ENCODE peak calls at places on chromosomes 12 and 14, in five cellular contexts. One of them, this sample, is unnamed.

GRCh38 chr12:4910502-4911315 is 1.0 kb downstream of the KCNA1 start:
- DNase-seq in PC-3: no peak
- DNase-seq in naive thymus-derived CD4-positive, alpha-beta T cell: no peak
- DNase-seq in GM06990: peak
- DNase-seq in right cardiac atrium: no peak
- DNase-seq in this sample: no peak

GRCh38 chr12:64946132-64946829 is 121.8 kb downstream of the TBC1D30 start:
- DNase-seq in PC-3: no peak
- DNase-seq in naive thymus-derived CD4-positive, alpha-beta T cell: no peak
- DNase-seq in GM06990: no peak
- DNase-seq in right cardiac atrium: peak
- DNase-seq in this sample: peak

GRCh38 chr12:1161197-1161596 is 170.2 kb downstream of the ERC1 start:
- DNase-seq in PC-3: no peak
- DNase-seq in naive thymus-derived CD4-positive, alpha-beta T cell: no peak
- DNase-seq in GM06990: no peak
- DNase-seq in right cardiac atrium: no peak
- DNase-seq in this sample: no peak

GRCh38 chr12:66049538-66050282 is 80.8 kb downstream of the LLPH start:
- DNase-seq in PC-3: peak
- DNase-seq in naive thymus-derived CD4-positive, alpha-beta T cell: no peak
- DNase-seq in GM06990: no peak
- DNase-seq in right cardiac atrium: no peak
- DNase-seq in this sample: no peak

GRCh38 chr12:53071591-53072551 is 7.3 kb downstream of the SPRYD3 start:
- DNase-seq in PC-3: no peak
- DNase-seq in naive thymus-derived CD4-positive, alpha-beta T cell: no peak
- DNase-seq in GM06990: no peak
- DNase-seq in right cardiac atrium: peak
- DNase-seq in this sample: peak

GRCh38 chr14:74952697-74953484 is 2.5 kb downstream of the PGF start:
- DNase-seq in PC-3: no peak
- DNase-seq in naive thymus-derived CD4-positive, alpha-beta T cell: no peak
- DNase-seq in GM06990: no peak
- DNase-seq in right cardiac atrium: no peak
- DNase-seq in this sample: peak

GRCh38 chr14:79091381-79091963 is 921.3 kb downstream of the NRXN3 start:
- DNase-seq in PC-3: no peak
- DNase-seq in naive thymus-derived CD4-positive, alpha-beta T cell: no peak
- DNase-seq in GM06990: no peak
- DNase-seq in right cardiac atrium: no peak
- DNase-seq in this sample: no peak

GRCh38 chr12:111270773-111271172 is 98.1 kb downstream of the PHETA1 start:
- DNase-seq in PC-3: peak
- DNase-seq in naive thymus-derived CD4-positive, alpha-beta T cell: no peak
- DNase-seq in GM06990: no peak
- DNase-seq in right cardiac atrium: no peak
- DNase-seq in this sample: no peak

GRCh38 chr12:38585090-38585489 is 268.5 kb downstream of the ALG10B start:
- DNase-seq in PC-3: peak
- DNase-seq in naive thymus-derived CD4-positive, alpha-beta T cell: no peak
- DNase-seq in GM06990: no peak
- DNase-seq in right cardiac atrium: no peak
- DNase-seq in this sample: no peak

GRCh38 chr12:110699591-110700445 is 10.9 kb upstream of the HVCN1 start:
- DNase-seq in PC-3: no peak
- DNase-seq in naive thymus-derived CD4-positive, alpha-beta T cell: no peak
- DNase-seq in GM06990: no peak
- DNase-seq in right cardiac atrium: no peak
- DNase-seq in this sample: no peak

GRCh38 chr12:89977356-89978185 is 268.9 kb upstream of the ATP2B1 start:
- DNase-seq in PC-3: peak
- DNase-seq in naive thymus-derived CD4-positive, alpha-beta T cell: no peak
- DNase-seq in GM06990: no peak
- DNase-seq in right cardiac atrium: no peak
- DNase-seq in this sample: no peak

GRCh38 chr14:22497144-22497423 is 91.9 kb downstream of the DAD1 start:
- DNase-seq in PC-3: no peak
- DNase-seq in naive thymus-derived CD4-positive, alpha-beta T cell: no peak
- DNase-seq in GM06990: no peak
- DNase-seq in right cardiac atrium: no peak
- DNase-seq in this sample: no peak

GRCh38 chr14:22500525-22500924 is 88.5 kb downstream of the DAD1 start:
- DNase-seq in PC-3: no peak
- DNase-seq in naive thymus-derived CD4-positive, alpha-beta T cell: no peak
- DNase-seq in GM06990: no peak
- DNase-seq in right cardiac atrium: no peak
- DNase-seq in this sample: no peak

GRCh38 chr14:22494486-22495135 is 94.4 kb downstream of the DAD1 start:
- DNase-seq in PC-3: no peak
- DNase-seq in naive thymus-derived CD4-positive, alpha-beta T cell: no peak
- DNase-seq in GM06990: no peak
- DNase-seq in right cardiac atrium: no peak
- DNase-seq in this sample: no peak

GRCh38 chr14:22500954-22501353 is 88.1 kb downstream of the DAD1 start:
- DNase-seq in PC-3: no peak
- DNase-seq in naive thymus-derived CD4-positive, alpha-beta T cell: no peak
- DNase-seq in GM06990: no peak
- DNase-seq in right cardiac atrium: no peak
- DNase-seq in this sample: no peak

GRCh38 chr14:22497671-22498093 is 91.3 kb downstream of the DAD1 start:
- DNase-seq in PC-3: no peak
- DNase-seq in naive thymus-derived CD4-positive, alpha-beta T cell: no peak
- DNase-seq in GM06990: no peak
- DNase-seq in right cardiac atrium: no peak
- DNase-seq in this sample: no peak
- H3K4me3 ChIP-seq in PC-3: no peak
- H3K4me3 ChIP-seq in naive thymus-derived CD4-positive, alpha-beta T cell: peak
- H3K4me3 ChIP-seq in GM06990: no peak
- H3K4me3 ChIP-seq in right cardiac atrium: no peak
- H3K4me3 ChIP-seq in this sample: no peak

DNA sequence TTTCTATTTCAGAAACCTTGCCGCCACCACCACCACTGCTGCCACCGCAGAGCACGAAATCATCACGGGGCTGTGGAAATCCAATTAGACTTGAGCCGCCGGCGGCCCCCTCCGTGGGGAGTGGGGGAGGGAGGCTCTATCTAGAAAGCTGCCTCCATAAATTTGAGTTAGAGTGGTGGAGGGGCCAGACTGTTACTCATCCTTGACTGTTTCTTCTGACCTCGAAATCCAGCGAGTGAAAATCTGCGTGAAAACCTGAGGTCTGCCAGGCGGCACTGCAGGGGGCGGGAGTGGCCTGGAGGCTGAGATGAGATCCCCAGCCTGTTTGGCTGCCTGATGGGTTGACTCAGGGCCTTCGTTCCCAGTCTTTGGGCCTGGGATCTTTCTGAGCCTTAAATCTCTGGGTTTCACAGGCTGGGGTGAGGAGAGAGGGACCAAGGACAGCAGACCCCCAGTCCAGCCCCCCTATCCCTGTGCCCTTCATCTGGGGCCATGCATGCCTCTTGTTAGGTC is 29.9 kb downstream of the TSPAN9 start:
- DNase-seq in PC-3: no peak
- DNase-seq in naive thymus-derived CD4-positive, alpha-beta T cell: no peak
- DNase-seq in GM06990: no peak
- DNase-seq in right cardiac atrium: no peak
- DNase-seq in this sample: no peak
- H3K4me3 ChIP-seq in PC-3: no peak
- H3K4me3 ChIP-seq in naive thymus-derived CD4-positive, alpha-beta T cell: no peak
- H3K4me3 ChIP-seq in GM06990: no peak
- H3K4me3 ChIP-seq in right cardiac atrium: no peak
- H3K4me3 ChIP-seq in this sample: no peak

DNA sequence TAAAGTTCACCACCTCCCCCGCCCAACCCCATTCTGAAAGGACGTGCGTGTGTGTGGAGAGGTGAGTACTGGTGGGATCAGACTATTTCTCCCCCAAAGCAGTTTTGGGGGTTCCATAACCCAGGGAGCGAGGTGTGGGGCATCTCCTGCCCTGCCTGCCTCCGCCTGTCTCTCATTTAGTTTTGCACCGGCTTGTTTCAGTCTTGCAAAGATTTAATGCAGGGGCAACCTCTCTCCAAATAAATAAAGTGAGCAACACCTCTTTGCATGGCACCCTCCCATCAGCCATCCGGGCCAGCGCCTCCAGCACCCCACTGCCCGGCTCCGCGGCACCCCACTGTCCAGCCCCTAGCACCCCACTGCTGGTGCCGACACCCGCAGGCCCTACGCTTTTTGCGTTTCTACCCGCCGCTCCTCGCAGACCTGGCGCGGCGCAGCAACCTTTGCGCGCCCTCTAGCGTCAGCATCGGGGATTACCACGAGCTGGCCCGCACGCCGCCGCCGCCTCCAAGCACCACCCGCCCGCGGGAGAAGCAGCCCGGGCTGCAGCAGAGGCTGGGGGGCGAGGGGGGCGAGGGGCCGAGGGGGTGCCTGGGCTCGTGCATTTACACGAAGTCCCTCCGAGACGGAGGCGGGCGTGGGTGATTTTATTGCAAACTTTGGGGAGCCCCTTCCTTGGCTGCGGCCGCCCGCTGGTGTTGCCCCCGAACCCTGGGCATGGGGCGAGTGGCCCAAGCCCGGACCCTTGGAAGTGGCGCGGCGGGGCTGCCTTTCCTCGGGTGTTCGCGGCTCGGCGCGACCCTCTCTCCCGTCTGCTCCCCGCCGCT is 55.8 kb upstream of the VRK1 start:
- DNase-seq in PC-3: peak
- DNase-seq in naive thymus-derived CD4-positive, alpha-beta T cell: peak
- DNase-seq in GM06990: peak
- DNase-seq in right cardiac atrium: peak
- DNase-seq in this sample: peak
- H3K4me3 ChIP-seq in PC-3: peak
- H3K4me3 ChIP-seq in naive thymus-derived CD4-positive, alpha-beta T cell: peak
- H3K4me3 ChIP-seq in GM06990: peak
- H3K4me3 ChIP-seq in right cardiac atrium: peak
- H3K4me3 ChIP-seq in this sample: peak

GRCh38 chr12:68175566-68176033 is 16.1 kb upstream of the IFNG start:
- DNase-seq in PC-3: no peak
- DNase-seq in naive thymus-derived CD4-positive, alpha-beta T cell: peak
- DNase-seq in GM06990: peak
- DNase-seq in right cardiac atrium: no peak
- DNase-seq in this sample: no peak
- H3K4me3 ChIP-seq in PC-3: no peak
- H3K4me3 ChIP-seq in naive thymus-derived CD4-positive, alpha-beta T cell: peak
- H3K4me3 ChIP-seq in GM06990: peak
- H3K4me3 ChIP-seq in right cardiac atrium: no peak
- H3K4me3 ChIP-seq in this sample: no peak

DNA sequence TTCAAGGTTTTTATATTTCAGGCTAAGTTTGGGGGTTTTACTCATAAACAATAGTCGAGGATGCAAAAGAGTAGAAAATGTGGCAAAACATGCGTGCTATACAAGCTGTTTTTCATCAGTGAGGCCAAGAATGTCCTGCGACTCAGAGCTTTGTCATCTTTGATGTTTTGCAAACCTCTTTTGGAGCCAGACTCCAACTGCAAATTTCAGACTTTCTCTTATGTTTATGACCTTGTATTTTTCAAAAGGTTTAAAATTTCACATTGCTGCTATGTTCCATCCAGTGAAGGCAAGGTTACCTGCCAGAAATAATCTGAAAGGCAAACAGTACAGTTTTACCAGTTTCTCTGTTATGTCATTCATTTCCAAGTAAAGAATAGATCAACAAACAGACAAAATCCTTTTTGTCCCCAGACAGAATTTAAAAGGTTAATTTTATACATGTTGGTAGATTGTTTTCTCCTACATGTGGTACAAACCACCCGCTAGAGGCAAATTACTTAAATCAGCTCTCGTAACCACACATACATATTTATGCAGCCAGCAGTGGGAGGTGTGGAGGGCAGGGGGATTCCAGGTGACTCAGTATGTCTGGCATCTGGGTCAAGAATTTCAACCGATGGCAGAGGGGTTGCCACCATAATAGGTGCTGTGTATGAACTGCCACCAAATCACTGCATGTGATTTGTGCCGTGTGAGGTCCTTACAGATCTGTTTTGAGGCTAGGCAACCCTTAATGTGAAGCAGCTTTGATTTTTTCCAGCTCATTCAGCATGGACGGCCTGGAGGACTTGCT is 119.8 kb upstream of the CPM start:
- DNase-seq in PC-3: peak
- DNase-seq in naive thymus-derived CD4-positive, alpha-beta T cell: no peak
- DNase-seq in GM06990: no peak
- DNase-seq in right cardiac atrium: no peak
- DNase-seq in this sample: peak
- H3K4me3 ChIP-seq in PC-3: peak
- H3K4me3 ChIP-seq in naive thymus-derived CD4-positive, alpha-beta T cell: no peak
- H3K4me3 ChIP-seq in GM06990: no peak
- H3K4me3 ChIP-seq in right cardiac atrium: no peak
- H3K4me3 ChIP-seq in this sample: no peak

GRCh38 chr12:58211211-58211610 is 269.8 kb downstream of the ATP23 start:
- DNase-seq in PC-3: no peak
- DNase-seq in naive thymus-derived CD4-positive, alpha-beta T cell: no peak
- DNase-seq in GM06990: no peak
- DNase-seq in right cardiac atrium: no peak
- DNase-seq in this sample: no peak
- H3K4me3 ChIP-seq in PC-3: no peak
- H3K4me3 ChIP-seq in naive thymus-derived CD4-positive, alpha-beta T cell: no peak
- H3K4me3 ChIP-seq in GM06990: no peak
- H3K4me3 ChIP-seq in right cardiac atrium: no peak
- H3K4me3 ChIP-seq in this sample: no peak

GRCh38 chr12:106140223-106140986 is 1.7 kb upstream of the NUAK1 start:
- DNase-seq in PC-3: no peak
- DNase-seq in naive thymus-derived CD4-positive, alpha-beta T cell: no peak
- DNase-seq in GM06990: no peak
- DNase-seq in right cardiac atrium: no peak
- DNase-seq in this sample: peak
- H3K4me3 ChIP-seq in PC-3: peak
- H3K4me3 ChIP-seq in naive thymus-derived CD4-positive, alpha-beta T cell: no peak
- H3K4me3 ChIP-seq in GM06990: no peak
- H3K4me3 ChIP-seq in right cardiac atrium: peak
- H3K4me3 ChIP-seq in this sample: peak

GRCh38 chr14:103110681-103111296 is 12.5 kb upstream of the TNFAIP2 start:
- DNase-seq in PC-3: no peak
- DNase-seq in naive thymus-derived CD4-positive, alpha-beta T cell: no peak
- DNase-seq in GM06990: no peak
- DNase-seq in right cardiac atrium: no peak
- DNase-seq in this sample: no peak
- H3K4me3 ChIP-seq in PC-3: no peak
- H3K4me3 ChIP-seq in naive thymus-derived CD4-positive, alpha-beta T cell: no peak
- H3K4me3 ChIP-seq in GM06990: no peak
- H3K4me3 ChIP-seq in right cardiac atrium: no peak
- H3K4me3 ChIP-seq in this sample: no peak

GRCh38 chr12:51341259-51342007 is 5.0 kb downstream of the CELA1 start:
- DNase-seq in PC-3: peak
- DNase-seq in naive thymus-derived CD4-positive, alpha-beta T cell: peak
- DNase-seq in GM06990: peak
- DNase-seq in right cardiac atrium: peak
- DNase-seq in this sample: peak
- H3K4me3 ChIP-seq in PC-3: peak
- H3K4me3 ChIP-seq in naive thymus-derived CD4-positive, alpha-beta T cell: peak
- H3K4me3 ChIP-seq in GM06990: no peak
- H3K4me3 ChIP-seq in right cardiac atrium: peak
- H3K4me3 ChIP-seq in this sample: no peak

This sample was measured in hepatocyte.